ENCODE peak calls at places on chromosomes 12 and 14, in eight cellular contexts. V is mucosa of gallbladder, R is kidney glomerular epithelial cell, A is amygdala, Y is NCI-H2107, C is iPS DF 6.9, D is RPMI7951, M is KG1. T is an unnamed sample.

GRCh38 chr12:52182456-52182855 is 9.4 kb downstream of the KRT80 start:
- DNase-seq in A (no peak), V (no peak), Y (peak; percentile 40), M (no peak), D (no peak), C (no peak), R (no peak), T (peak; percentile 55)

GRCh38 chr14:29518335-29518734 is 409.3 kb downstream of the PRKD1 start:
- DNase-seq in Y (no peak), M (no peak), R (peak; percentile 19), C (no peak), D (no peak), V (no peak), A (no peak), T (peak; percentile 62)

GRCh38 chr14:85601246-85601645 is 71.3 kb downstream of the FLRT2 start:
- DNase-seq in Y (peak; percentile 91), C (no peak), D (peak; percentile 30), V (no peak), A (no peak), M (no peak), R (no peak), T (peak; percentile 98)

GRCh38 chr12:24404086-24404815 is 454.8 kb upstream of the SOX5 start:
- DNase-seq in C (no peak), V (no peak), A (no peak), D (no peak), R (no peak), Y (no peak), M (no peak), T (no peak)

GRCh38 chr12:15984097-15984800 is 73.1 kb downstream of the DERA start:
- DNase-seq in C (no peak), Y (no peak), M (no peak), D (no peak), V (no peak), R (no peak), A (no peak), T (no peak)

GRCh38 chr14:68444449-68445168 is 348.3 kb downstream of the ZFP36L1 start:
- DNase-seq in R (no peak), Y (peak; percentile 57), A (no peak), M (no peak), D (peak; percentile 97), C (no peak), V (no peak), T (no peak)

GRCh38 chr12:54159140-54159539 is 29.6 kb downstream of the SMUG1 start:
- DNase-seq in M (no peak), A (no peak), R (peak; percentile 9), Y (peak; percentile 48), D (no peak), C (peak; percentile 61), V (no peak), T (peak; percentile 84)

GRCh38 chr12:93158065-93158843 is 219.5 kb upstream of the NUDT4 start:
- DNase-seq in D (no peak), R (no peak), C (no peak), A (no peak), Y (no peak), M (no peak), V (no peak), T (no peak)

GRCh38 chr12:132154341-132154761 is 10.1 kb downstream of the NOC4L start:
- DNase-seq in D (no peak), R (no peak), C (no peak), Y (no peak), A (no peak), M (no peak), V (no peak), T (no peak)

GRCh38 chr12:26870491-26871419 is 37.8 kb upstream of the ITPR2 start:
- DNase-seq in D (peak; percentile 28), R (no peak), Y (peak; percentile 37), M (peak; percentile 61), C (no peak), V (peak; percentile 18), A (no peak), T (peak; percentile 76)

GRCh38 chr14:92513966-92514843 is 624 bp downstream of the RIN3 start:
- DNase-seq in M (peak; percentile 15), Y (no peak), D (no peak), V (no peak), R (no peak), C (no peak), A (no peak), T (no peak)

GRCh38 chr12:109458086-109458485 is 19.0 kb downstream of the KCTD10 start:
- DNase-seq in Y (no peak), D (peak; percentile 51), V (no peak), R (no peak), M (no peak), A (no peak), C (no peak), T (no peak)

GRCh38 chr12:59808317-59808910 is 212.6 kb downstream of the SLC16A7 start:
- DNase-seq in Y (no peak), M (no peak), A (no peak), R (peak; percentile 18), D (peak; percentile 29), V (peak; percentile 24), C (peak; percentile 7), T (peak; percentile 6)

GRCh38 chr12:6780573-6780972 is 8.3 kb downstream of the LAG3 start:
- DNase-seq in R (no peak), V (no peak), Y (no peak), D (no peak), M (no peak), C (no peak), A (no peak), T (no peak)

GRCh38 chr12:57477710-57478681 is 1.7 kb downstream of the ARHGAP9 start:
- DNase-seq in Y (no peak), D (no peak), M (no peak), V (no peak), A (no peak), R (peak; percentile 38), C (no peak), T (no peak)

GRCh38 chr14:74596747-74597456 is 15.1 kb downstream of the LTBP2 start:
- DNase-seq in D (peak; percentile 92), A (no peak), Y (no peak), C (no peak), M (no peak), V (peak; percentile 42), R (no peak), T (no peak)

GRCh38 chr12:27331299-27331926 is 1.2 kb upstream of the BMAL2 start:
- DNase-seq in D (peak; percentile 85), M (no peak), R (peak; percentile 95), Y (no peak), A (no peak), V (no peak), C (no peak), T (no peak)

GRCh38 chr12:47556219-47556618 is 149.6 kb downstream of the RPAP3 start:
- DNase-seq in R (no peak), Y (no peak), C (no peak), V (no peak), M (no peak), A (no peak), D (no peak), T (no peak)

GRCh38 chr12:112524676-112525425 is 106.1 kb downstream of the PTPN11 start:
- DNase-seq in R (peak; percentile 7), C (no peak), M (no peak), A (no peak), V (no peak), Y (no peak), D (peak; percentile 49), T (no peak)

GRCh38 chr12:123754041-123754757 is 7.9 kb upstream of the DNAH10 start:
- DNase-seq in R (no peak), D (no peak), C (no peak), A (no peak), M (no peak), V (no peak), Y (no peak), T (no peak)

GRCh38 chr14:28773917-28774691 is 7.5 kb downstream of the FOXG1 start:
- DNase-seq in R (no peak), A (no peak), V (no peak), D (no peak), C (no peak), Y (peak; percentile 91), M (no peak), T (peak; percentile 68)

GRCh38 chr14:66082009-66082408 is 404.2 kb upstream of the CCDC196 start:
- DNase-seq in A (no peak), D (peak; percentile 13), V (no peak), M (no peak), R (no peak), Y (no peak), C (no peak), T (peak; percentile 42)

GRCh38 chr14:100586520-100587247 is 533 bp downstream of the BEGAIN start:
- DNase-seq in A (no peak), V (no peak), Y (no peak), D (no peak), R (no peak), M (no peak), C (no peak), T (peak; percentile 80)

GRCh38 chr12:24584032-24584675 is 364.7 kb downstream of the BCAT1 start:
- DNase-seq in R (no peak), Y (no peak), M (no peak), V (no peak), D (no peak), C (no peak), A (no peak), T (no peak)

GRCh38 chr12:70635713-70636112 is 1.5 kb downstream of the PTPRB start:
- DNase-seq in R (no peak), V (no peak), Y (no peak), A (no peak), D (no peak), C (no peak), M (no peak), T (no peak)

GRCh38 chr12:3633396-3633795 is 119.5 kb downstream of the CRACR2A start:
- DNase-seq in M (no peak), R (no peak), A (no peak), V (no peak), Y (no peak), C (no peak), D (no peak), T (no peak)

GRCh38 chr14:26204362-26204953 is 393.4 kb downstream of the NOVA1 start:
- DNase-seq in V (no peak), C (no peak), A (no peak), R (no peak), M (no peak), Y (no peak), D (no peak), T (no peak)

GRCh38 chr12:39620664-39621658 is 1.4 kb upstream of the ABCD2 start:
- DNase-seq in D (peak; percentile 2), R (peak; percentile 5), V (no peak), M (no peak), Y (no peak), C (no peak), A (no peak), T (no peak)

GRCh38 chr14:76863724-76864407 is 37.7 kb downstream of the LRRC74A start:
- DNase-seq in V (peak; percentile 30), R (no peak), Y (no peak), C (no peak), M (peak; percentile 29), D (peak; percentile 38), A (no peak), T (peak; percentile 17)

GRCh38 chr12:88784166-88784565 is 203.9 kb upstream of the KITLG start:
- DNase-seq in V (no peak), M (no peak), Y (no peak), A (no peak), D (no peak), C (no peak), R (no peak), T (no peak)

GRCh38 chr12:116381744-116382455 is 104.4 kb upstream of the MED13L start:
- DNase-seq in A (no peak), V (no peak), Y (no peak), D (peak; percentile 94), C (no peak), R (peak; percentile 86), M (no peak), T (no peak)

GRCh38 chr12:113005759-113006158 is 27.4 kb downstream of the OAS2 start:
- DNase-seq in V (no peak), D (peak; percentile 24), R (no peak), C (no peak), M (no peak), A (no peak), Y (no peak), T (no peak)

GRCh38 chr12:110921262-110921661 is 883 bp upstream of the MYL2 start:
- DNase-seq in M (no peak), V (no peak), C (no peak), Y (no peak), R (no peak), D (peak; percentile 40), A (no peak), T (no peak)

GRCh38 chr12:115166698-115167315 is 482.8 kb upstream of the TBX3 start:
- DNase-seq in V (no peak), A (no peak), R (no peak), D (peak; percentile 73), M (no peak), C (no peak), Y (no peak), T (no peak)

T was measured in NCI-H2171.